ENCODE peak calls at places on chromosomes 12 and 14, in seven cellular contexts. One of them, this sample, is unnamed.

GRCh38 chr12:40986031-40986430 is 202.1 kb upstream of the PDZRN4 start:
- DNase-seq in spleen: no peak
- DNase-seq in coronary artery: no peak
- DNase-seq in tibial nerve: no peak
- DNase-seq in IMR-90: no peak
- DNase-seq in fibroblast of lung: no peak
- DNase-seq in H1: no peak
- DNase-seq in this sample: no peak

GRCh38 chr12:67137256-67137655 is 131.9 kb upstream of the CAND1 start:
- DNase-seq in fibroblast of lung: no peak
- DNase-seq in H1: no peak
- DNase-seq in coronary artery: no peak
- DNase-seq in spleen: no peak
- DNase-seq in tibial nerve: no peak
- DNase-seq in IMR-90: no peak
- DNase-seq in this sample: no peak

GRCh38 chr14:100292776-100293461 is 13.3 kb downstream of the SLC25A29 start:
- DNase-seq in spleen: peak
- DNase-seq in IMR-90: no peak
- DNase-seq in fibroblast of lung: no peak
- DNase-seq in H1: no peak
- DNase-seq in coronary artery: peak
- DNase-seq in tibial nerve: no peak
- DNase-seq in this sample: no peak

GRCh38 chr14:100826371-100827139 is 637 bp downstream of the MEG3 start:
- DNase-seq in H1: no peak
- DNase-seq in tibial nerve: no peak
- DNase-seq in coronary artery: no peak
- DNase-seq in spleen: peak
- DNase-seq in IMR-90: no peak
- DNase-seq in fibroblast of lung: no peak
- DNase-seq in this sample: no peak

GRCh38 chr12:110281549-110282342 is 699 bp downstream of the ATP2A2 start:
- DNase-seq in coronary artery: peak
- DNase-seq in spleen: peak
- DNase-seq in tibial nerve: peak
- DNase-seq in H1: no peak
- DNase-seq in fibroblast of lung: peak
- DNase-seq in IMR-90: peak
- DNase-seq in this sample: peak

GRCh38 chr12:65510584-65511050 is 232.1 kb downstream of the MSRB3 start:
- DNase-seq in IMR-90: no peak
- DNase-seq in fibroblast of lung: peak
- DNase-seq in H1: peak
- DNase-seq in coronary artery: no peak
- DNase-seq in spleen: no peak
- DNase-seq in tibial nerve: peak
- DNase-seq in this sample: no peak

GRCh38 chr14:33848706-33849454 is 102.0 kb downstream of the EGLN3 start:
- DNase-seq in coronary artery: no peak
- DNase-seq in H1: peak
- DNase-seq in spleen: no peak
- DNase-seq in tibial nerve: no peak
- DNase-seq in fibroblast of lung: peak
- DNase-seq in IMR-90: peak
- DNase-seq in this sample: no peak

GRCh38 chr14:41642402-41643195 is 35.9 kb downstream of the LRFN5 start:
- DNase-seq in H1: peak
- DNase-seq in coronary artery: no peak
- DNase-seq in spleen: no peak
- DNase-seq in fibroblast of lung: no peak
- DNase-seq in tibial nerve: no peak
- DNase-seq in IMR-90: no peak
- DNase-seq in this sample: no peak

GRCh38 chr12:121578230-121579189 is 2.3 kb downstream of the KDM2B start:
- DNase-seq in IMR-90: peak
- DNase-seq in H1: peak
- DNase-seq in spleen: peak
- DNase-seq in tibial nerve: peak
- DNase-seq in coronary artery: peak
- DNase-seq in fibroblast of lung: peak
- DNase-seq in this sample: peak

GRCh38 chr14:60199321-60199720 is 34.1 kb upstream of the DHRS7 start:
- DNase-seq in fibroblast of lung: no peak
- DNase-seq in spleen: no peak
- DNase-seq in coronary artery: no peak
- DNase-seq in IMR-90: no peak
- DNase-seq in tibial nerve: no peak
- DNase-seq in H1: no peak
- DNase-seq in this sample: no peak

GRCh38 chr14:97638864-97639263 is 841.7 kb downstream of the VRK1 start:
- DNase-seq in coronary artery: no peak
- DNase-seq in spleen: no peak
- DNase-seq in tibial nerve: no peak
- DNase-seq in fibroblast of lung: no peak
- DNase-seq in IMR-90: no peak
- DNase-seq in H1: no peak
- DNase-seq in this sample: no peak

GRCh38 chr14:36361210-36361853 is 40.9 kb upstream of the MBIP start:
- DNase-seq in spleen: no peak
- DNase-seq in tibial nerve: no peak
- DNase-seq in H1: no peak
- DNase-seq in fibroblast of lung: no peak
- DNase-seq in IMR-90: no peak
- DNase-seq in coronary artery: no peak
- DNase-seq in this sample: no peak

GRCh38 chr12:91529829-91530228 is 347.2 kb upstream of the DCN start:
- DNase-seq in coronary artery: no peak
- DNase-seq in spleen: no peak
- DNase-seq in IMR-90: no peak
- DNase-seq in fibroblast of lung: peak
- DNase-seq in tibial nerve: no peak
- DNase-seq in H1: no peak
- DNase-seq in this sample: no peak

GRCh38 chr14:70315942-70316341 is 43.5 kb downstream of the COX16 start:
- DNase-seq in spleen: no peak
- DNase-seq in H1: no peak
- DNase-seq in coronary artery: no peak
- DNase-seq in fibroblast of lung: no peak
- DNase-seq in IMR-90: no peak
- DNase-seq in tibial nerve: no peak
- DNase-seq in this sample: no peak

GRCh38 chr14:70317091-70317968 is 42.2 kb downstream of the COX16 start:
- DNase-seq in tibial nerve: no peak
- DNase-seq in coronary artery: no peak
- DNase-seq in H1: no peak
- DNase-seq in IMR-90: no peak
- DNase-seq in fibroblast of lung: no peak
- DNase-seq in spleen: no peak
- DNase-seq in this sample: no peak

GRCh38 chr14:70318635-70319013 is 40.9 kb downstream of the COX16 start:
- DNase-seq in tibial nerve: no peak
- DNase-seq in H1: no peak
- DNase-seq in coronary artery: no peak
- DNase-seq in spleen: no peak
- DNase-seq in IMR-90: no peak
- DNase-seq in fibroblast of lung: no peak
- DNase-seq in this sample: no peak

GRCh38 chr14:70320294-70320693 is 39.2 kb downstream of the COX16 start:
- DNase-seq in spleen: no peak
- DNase-seq in tibial nerve: no peak
- DNase-seq in IMR-90: no peak
- DNase-seq in coronary artery: no peak
- DNase-seq in H1: no peak
- DNase-seq in fibroblast of lung: no peak
- DNase-seq in this sample: no peak

GRCh38 chr14:70317969-70318634 is 41.4 kb downstream of the COX16 start:
- DNase-seq in H1: peak
- DNase-seq in spleen: no peak
- DNase-seq in fibroblast of lung: peak
- DNase-seq in tibial nerve: no peak
- DNase-seq in IMR-90: peak
- DNase-seq in coronary artery: no peak
- DNase-seq in this sample: no peak
- TF ChIP-seq CTCF in H1: peak
- TF ChIP-seq CTCF in spleen: no peak
- TF ChIP-seq CTCF in fibroblast of lung: peak
- TF ChIP-seq CTCF in tibial nerve: no peak
- TF ChIP-seq CTCF in IMR-90: peak
- TF ChIP-seq CTCF in coronary artery: no peak
- TF ChIP-seq CTCF in this sample: no peak

DNA sequence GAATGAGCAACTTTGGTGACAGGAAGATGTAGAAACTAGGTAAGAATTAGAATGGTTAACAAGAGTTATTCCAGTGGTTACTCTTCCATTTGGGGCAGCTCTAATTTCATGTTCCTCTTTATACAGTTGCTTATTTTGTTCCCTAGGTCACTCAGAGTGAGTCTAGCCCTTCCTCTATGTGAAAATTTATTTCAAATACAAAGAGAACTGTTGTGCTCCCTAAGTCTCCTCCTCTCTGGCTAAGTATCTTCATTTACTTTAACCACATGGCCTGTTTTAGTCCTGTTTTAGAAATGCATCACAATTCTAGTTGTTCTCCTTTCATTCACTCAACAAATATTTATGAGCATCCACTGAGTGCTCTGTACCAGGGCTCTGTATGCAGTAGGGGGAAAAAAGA is 51.1 kb upstream of the HIF1A start:
- DNase-seq in spleen: no peak
- DNase-seq in fibroblast of lung: no peak
- DNase-seq in coronary artery: no peak
- DNase-seq in H1: no peak
- DNase-seq in tibial nerve: no peak
- DNase-seq in IMR-90: no peak
- DNase-seq in this sample: no peak
- H3K27ac ChIP-seq in spleen: no peak
- H3K27ac ChIP-seq in fibroblast of lung: no peak
- H3K27ac ChIP-seq in coronary artery: no peak
- H3K27ac ChIP-seq in H1: no peak
- H3K27ac ChIP-seq in tibial nerve: no peak
- H3K27ac ChIP-seq in IMR-90: no peak
- H3K27ac ChIP-seq in this sample: no peak

DNA sequence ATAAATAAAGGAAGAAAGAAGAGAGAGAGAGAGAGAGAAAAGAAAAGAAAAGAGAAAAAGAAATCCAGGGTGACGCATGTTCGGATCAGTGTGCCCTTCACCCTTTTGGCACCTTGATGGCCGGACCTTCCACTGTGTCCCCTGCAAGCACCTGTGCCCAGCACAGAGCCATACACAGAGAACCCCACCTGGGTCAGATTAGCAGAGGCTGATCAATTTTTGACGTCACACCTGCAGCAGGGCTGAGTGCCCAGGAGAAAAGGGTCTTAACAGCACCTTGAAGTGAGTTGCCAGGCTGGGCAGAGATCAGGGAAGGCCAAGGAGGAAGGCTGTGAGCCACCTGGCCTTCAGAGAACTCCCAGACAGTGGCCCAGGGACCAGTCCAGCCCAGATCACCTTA is 114.4 kb downstream of the CALM1 start:
- DNase-seq in IMR-90: no peak
- DNase-seq in H1: no peak
- DNase-seq in fibroblast of lung: no peak
- DNase-seq in coronary artery: peak
- DNase-seq in spleen: no peak
- DNase-seq in tibial nerve: no peak
- DNase-seq in this sample: no peak
- TF ChIP-seq CTCF in IMR-90: no peak
- TF ChIP-seq CTCF in H1: no peak
- TF ChIP-seq CTCF in fibroblast of lung: no peak
- TF ChIP-seq CTCF in coronary artery: no peak
- TF ChIP-seq CTCF in spleen: no peak
- TF ChIP-seq CTCF in tibial nerve: no peak
- TF ChIP-seq CTCF in this sample: no peak

GRCh38 chr12:47835017-47835830 is 15.5 kb upstream of the HDAC7 start:
- DNase-seq in coronary artery: no peak
- DNase-seq in fibroblast of lung: no peak
- DNase-seq in tibial nerve: no peak
- DNase-seq in H1: no peak
- DNase-seq in spleen: peak
- DNase-seq in IMR-90: no peak
- DNase-seq in this sample: no peak
- H3K27ac ChIP-seq in coronary artery: peak
- H3K27ac ChIP-seq in fibroblast of lung: no peak
- H3K27ac ChIP-seq in tibial nerve: no peak
- H3K27ac ChIP-seq in H1: no peak
- H3K27ac ChIP-seq in spleen: no peak
- H3K27ac ChIP-seq in IMR-90: no peak
- H3K27ac ChIP-seq in this sample: no peak

This sample was measured in CD8-positive, alpha-beta T cell.